ENCODE peak calls at places on chromosome 17, in seven cellular contexts. One of them, this sample, is unnamed.

GRCh38 chr17:17110520-17110919 is 68.3 kb downstream of the MPRIP start:
- DNase-seq in NCI-H1092 treated with DMSO at 0.1 percent for 48 hours: no peak
- DNase-seq in AG04450: no peak
- DNase-seq in stimulated activated CD8-positive, alpha-beta memory T cell treated with anti-CD3 and anti-CD28 coated beads, Interleukin-2, amount 100 ng/mL, for 1 hour: no peak
- DNase-seq in C1 segment of cervical spinal cord: no peak
- DNase-seq in SJSA1: no peak
- DNase-seq in mammary epithelial cell: no peak
- DNase-seq in this sample: no peak

GRCh38 chr17:43536236-43537088 is 9.7 kb downstream of the ETV4 start:
- DNase-seq in NCI-H1092 treated with DMSO at 0.1 percent for 48 hours: no peak
- DNase-seq in AG04450: no peak
- DNase-seq in stimulated activated CD8-positive, alpha-beta memory T cell treated with anti-CD3 and anti-CD28 coated beads, Interleukin-2, amount 100 ng/mL, for 1 hour: no peak
- DNase-seq in C1 segment of cervical spinal cord: no peak
- DNase-seq in SJSA1: peak
- DNase-seq in mammary epithelial cell: peak
- DNase-seq in this sample: peak

GRCh38 chr17:76868669-76869208 is 535 bp downstream of the MGAT5B start:
- DNase-seq in NCI-H1092 treated with DMSO at 0.1 percent for 48 hours: no peak
- DNase-seq in AG04450: no peak
- DNase-seq in stimulated activated CD8-positive, alpha-beta memory T cell treated with anti-CD3 and anti-CD28 coated beads, Interleukin-2, amount 100 ng/mL, for 1 hour: no peak
- DNase-seq in C1 segment of cervical spinal cord: no peak
- DNase-seq in SJSA1: no peak
- DNase-seq in mammary epithelial cell: peak
- DNase-seq in this sample: no peak

GRCh38 chr17:28648698-28649097 is 3.7 kb upstream of the BLTP2 start:
- DNase-seq in NCI-H1092 treated with DMSO at 0.1 percent for 48 hours: no peak
- DNase-seq in AG04450: no peak
- DNase-seq in stimulated activated CD8-positive, alpha-beta memory T cell treated with anti-CD3 and anti-CD28 coated beads, Interleukin-2, amount 100 ng/mL, for 1 hour: no peak
- DNase-seq in C1 segment of cervical spinal cord: no peak
- DNase-seq in SJSA1: no peak
- DNase-seq in mammary epithelial cell: no peak
- DNase-seq in this sample: no peak

GRCh38 chr17:75346906-75347305 is 57.7 kb upstream of the SLC25A19 start:
- DNase-seq in NCI-H1092 treated with DMSO at 0.1 percent for 48 hours: no peak
- DNase-seq in AG04450: no peak
- DNase-seq in stimulated activated CD8-positive, alpha-beta memory T cell treated with anti-CD3 and anti-CD28 coated beads, Interleukin-2, amount 100 ng/mL, for 1 hour: no peak
- DNase-seq in C1 segment of cervical spinal cord: no peak
- DNase-seq in SJSA1: no peak
- DNase-seq in mammary epithelial cell: peak
- DNase-seq in this sample: peak

GRCh38 chr17:43779145-43780125 is 658 bp upstream of the DUSP3 start:
- DNase-seq in NCI-H1092 treated with DMSO at 0.1 percent for 48 hours: peak
- DNase-seq in AG04450: no peak
- DNase-seq in stimulated activated CD8-positive, alpha-beta memory T cell treated with anti-CD3 and anti-CD28 coated beads, Interleukin-2, amount 100 ng/mL, for 1 hour: no peak
- DNase-seq in C1 segment of cervical spinal cord: no peak
- DNase-seq in SJSA1: no peak
- DNase-seq in mammary epithelial cell: no peak
- DNase-seq in this sample: peak

GRCh38 chr17:52930581-52930980 is 772.1 kb upstream of the CA10 start:
- DNase-seq in NCI-H1092 treated with DMSO at 0.1 percent for 48 hours: no peak
- DNase-seq in AG04450: no peak
- DNase-seq in stimulated activated CD8-positive, alpha-beta memory T cell treated with anti-CD3 and anti-CD28 coated beads, Interleukin-2, amount 100 ng/mL, for 1 hour: no peak
- DNase-seq in C1 segment of cervical spinal cord: no peak
- DNase-seq in SJSA1: no peak
- DNase-seq in mammary epithelial cell: no peak
- DNase-seq in this sample: no peak

GRCh38 chr17:43917348-43918025 is 10.2 kb upstream of the MPP2 start:
- DNase-seq in NCI-H1092 treated with DMSO at 0.1 percent for 48 hours: peak
- DNase-seq in AG04450: no peak
- DNase-seq in stimulated activated CD8-positive, alpha-beta memory T cell treated with anti-CD3 and anti-CD28 coated beads, Interleukin-2, amount 100 ng/mL, for 1 hour: no peak
- DNase-seq in C1 segment of cervical spinal cord: no peak
- DNase-seq in SJSA1: peak
- DNase-seq in mammary epithelial cell: no peak
- DNase-seq in this sample: peak

GRCh38 chr17:65535777-65536572 is 25.5 kb downstream of the AXIN2 start:
- DNase-seq in NCI-H1092 treated with DMSO at 0.1 percent for 48 hours: no peak
- DNase-seq in AG04450: no peak
- DNase-seq in stimulated activated CD8-positive, alpha-beta memory T cell treated with anti-CD3 and anti-CD28 coated beads, Interleukin-2, amount 100 ng/mL, for 1 hour: no peak
- DNase-seq in C1 segment of cervical spinal cord: no peak
- DNase-seq in SJSA1: no peak
- DNase-seq in mammary epithelial cell: no peak
- DNase-seq in this sample: no peak

GRCh38 chr17:50689251-50689650 is 18.5 kb downstream of the ANKRD40 start:
- DNase-seq in NCI-H1092 treated with DMSO at 0.1 percent for 48 hours: no peak
- DNase-seq in AG04450: no peak
- DNase-seq in stimulated activated CD8-positive, alpha-beta memory T cell treated with anti-CD3 and anti-CD28 coated beads, Interleukin-2, amount 100 ng/mL, for 1 hour: no peak
- DNase-seq in C1 segment of cervical spinal cord: no peak
- DNase-seq in SJSA1: no peak
- DNase-seq in mammary epithelial cell: peak
- DNase-seq in this sample: peak

GRCh38 chr17:75634754-75635609 is 1.7 kb downstream of the SMIM5 start:
- DNase-seq in NCI-H1092 treated with DMSO at 0.1 percent for 48 hours: no peak
- DNase-seq in AG04450: no peak
- DNase-seq in stimulated activated CD8-positive, alpha-beta memory T cell treated with anti-CD3 and anti-CD28 coated beads, Interleukin-2, amount 100 ng/mL, for 1 hour: no peak
- DNase-seq in C1 segment of cervical spinal cord: no peak
- DNase-seq in SJSA1: no peak
- DNase-seq in mammary epithelial cell: no peak
- DNase-seq in this sample: no peak

GRCh38 chr17:55783684-55784245 is 32.9 kb downstream of the PCTP start:
- DNase-seq in NCI-H1092 treated with DMSO at 0.1 percent for 48 hours: no peak
- DNase-seq in AG04450: no peak
- DNase-seq in stimulated activated CD8-positive, alpha-beta memory T cell treated with anti-CD3 and anti-CD28 coated beads, Interleukin-2, amount 100 ng/mL, for 1 hour: no peak
- DNase-seq in C1 segment of cervical spinal cord: no peak
- DNase-seq in SJSA1: no peak
- DNase-seq in mammary epithelial cell: no peak
- DNase-seq in this sample: peak

GRCh38 chr17:65786479-65786878 is 225.0 kb upstream of the AXIN2 start:
- DNase-seq in NCI-H1092 treated with DMSO at 0.1 percent for 48 hours: no peak
- DNase-seq in AG04450: no peak
- DNase-seq in stimulated activated CD8-positive, alpha-beta memory T cell treated with anti-CD3 and anti-CD28 coated beads, Interleukin-2, amount 100 ng/mL, for 1 hour: no peak
- DNase-seq in C1 segment of cervical spinal cord: no peak
- DNase-seq in SJSA1: no peak
- DNase-seq in mammary epithelial cell: no peak
- DNase-seq in this sample: no peak

GRCh38 chr17:77733576-77734296 is 224.8 kb upstream of the TNRC6C start:
- DNase-seq in NCI-H1092 treated with DMSO at 0.1 percent for 48 hours: no peak
- DNase-seq in AG04450: no peak
- DNase-seq in stimulated activated CD8-positive, alpha-beta memory T cell treated with anti-CD3 and anti-CD28 coated beads, Interleukin-2, amount 100 ng/mL, for 1 hour: no peak
- DNase-seq in C1 segment of cervical spinal cord: no peak
- DNase-seq in SJSA1: peak
- DNase-seq in mammary epithelial cell: no peak
- DNase-seq in this sample: no peak

GRCh38 chr17:50277357-50277754 is 3.1 kb downstream of the TMEM92 start:
- DNase-seq in NCI-H1092 treated with DMSO at 0.1 percent for 48 hours: no peak
- DNase-seq in AG04450: no peak
- DNase-seq in stimulated activated CD8-positive, alpha-beta memory T cell treated with anti-CD3 and anti-CD28 coated beads, Interleukin-2, amount 100 ng/mL, for 1 hour: no peak
- DNase-seq in C1 segment of cervical spinal cord: no peak
- DNase-seq in SJSA1: no peak
- DNase-seq in mammary epithelial cell: no peak
- DNase-seq in this sample: no peak

GRCh38 chr17:81101614-81102306 is 63.5 kb upstream of the PVALEF start:
- DNase-seq in NCI-H1092 treated with DMSO at 0.1 percent for 48 hours: peak
- DNase-seq in AG04450: peak
- DNase-seq in stimulated activated CD8-positive, alpha-beta memory T cell treated with anti-CD3 and anti-CD28 coated beads, Interleukin-2, amount 100 ng/mL, for 1 hour: peak
- DNase-seq in C1 segment of cervical spinal cord: peak
- DNase-seq in SJSA1: peak
- DNase-seq in mammary epithelial cell: peak
- DNase-seq in this sample: peak

GRCh38 chr17:49217651-49218413 is 7.3 kb downstream of the ABI3 start:
- DNase-seq in NCI-H1092 treated with DMSO at 0.1 percent for 48 hours: no peak
- DNase-seq in AG04450: no peak
- DNase-seq in stimulated activated CD8-positive, alpha-beta memory T cell treated with anti-CD3 and anti-CD28 coated beads, Interleukin-2, amount 100 ng/mL, for 1 hour: peak
- DNase-seq in C1 segment of cervical spinal cord: peak
- DNase-seq in SJSA1: no peak
- DNase-seq in mammary epithelial cell: no peak
- DNase-seq in this sample: no peak

GRCh38 chr17:4179071-4179470 is 36.1 kb downstream of the CYB5D2 start:
- DNase-seq in NCI-H1092 treated with DMSO at 0.1 percent for 48 hours: no peak
- DNase-seq in AG04450: no peak
- DNase-seq in stimulated activated CD8-positive, alpha-beta memory T cell treated with anti-CD3 and anti-CD28 coated beads, Interleukin-2, amount 100 ng/mL, for 1 hour: no peak
- DNase-seq in C1 segment of cervical spinal cord: no peak
- DNase-seq in SJSA1: no peak
- DNase-seq in mammary epithelial cell: no peak
- DNase-seq in this sample: no peak